ENCODE peak calls at places on chromosomes 6 and 20, in six cellular contexts. V, P, J, Y, C and I are unnamed samples.

GRCh38 chr6:79589701-79590100 is 41.4 kb upstream of the SH3BGRL2 start:
- DNase-seq in V (no peak), P (no peak), Y (no peak), C (no peak), J (no peak), I (no peak)

GRCh38 chr6:166640342-166641043 is 13.4 kb upstream of the RPS6KA2 start:
- DNase-seq in J (no peak), V (no peak), Y (no peak), C (no peak), P (no peak), I (no peak)

GRCh38 chr6:127515794-127516675 is 3.1 kb downstream of the MTCL3 start:
- DNase-seq in C (peak), J (peak), Y (no peak), V (peak), P (peak), I (no peak)

GRCh38 chr6:95094751-95095150 is 482.6 kb upstream of the MANEA start:
- DNase-seq in Y (no peak), V (peak), P (no peak), C (peak), J (no peak), I (no peak)

GRCh38 chr20:1309439-1309847 is 19.5 kb downstream of the SDCBP2 start:
- DNase-seq in Y (no peak), P (no peak), J (no peak), C (no peak), V (no peak), I (no peak)

GRCh38 chr6:27866370-27867050 is 45.7 kb downstream of the OR2B2 start:
- DNase-seq in Y (no peak), J (no peak), P (no peak), V (peak), C (peak), I (no peak)

GRCh38 chr20:22578221-22579118 is 5.9 kb downstream of the FOXA2 start:
- DNase-seq in C (no peak), Y (no peak), P (no peak), J (no peak), V (no peak), I (no peak)

GRCh38 chr20:1414982-1415381 is 22.1 kb upstream of the FKBP1A start:
- DNase-seq in Y (no peak), J (no peak), V (peak), C (no peak), P (no peak), I (no peak)

GRCh38 chr6:57283096-57283495 is 34.3 kb upstream of the PRIM2 start:
- DNase-seq in P (no peak), Y (no peak), V (no peak), J (no peak), C (no peak), I (no peak)